ENCODE peak calls at places on chromosomes 3 and 15, in eight cellular contexts. One of them, this sample, is unnamed.

GRCh38 chr3:143478124-143478693 is 358.6 kb downstream of the CHST2 start:
- DNase-seq in heart left ventricle: no peak
- DNase-seq in cardiac fibroblast: no peak
- DNase-seq in thoracic aorta: no peak
- DNase-seq in RWPE2: no peak
- DNase-seq in psoas muscle: no peak
- DNase-seq in Caco-2: no peak
- DNase-seq in fibroblast of the aortic adventitia: no peak
- DNase-seq in this sample: no peak

GRCh38 chr15:63203451-63204090 is 14.2 kb downstream of the RAB8B start:
- DNase-seq in heart left ventricle: no peak
- DNase-seq in cardiac fibroblast: peak
- DNase-seq in thoracic aorta: no peak
- DNase-seq in RWPE2: no peak
- DNase-seq in psoas muscle: no peak
- DNase-seq in Caco-2: no peak
- DNase-seq in fibroblast of the aortic adventitia: no peak
- DNase-seq in this sample: no peak

GRCh38 chr15:89349212-89349558 is 14.6 kb upstream of the POLG start:
- DNase-seq in heart left ventricle: no peak
- DNase-seq in cardiac fibroblast: no peak
- DNase-seq in thoracic aorta: no peak
- DNase-seq in RWPE2: no peak
- DNase-seq in psoas muscle: no peak
- DNase-seq in Caco-2: no peak
- DNase-seq in fibroblast of the aortic adventitia: no peak
- DNase-seq in this sample: no peak

GRCh38 chr15:33963831-33964664 is 4.2 kb upstream of the CHRM5 start:
- DNase-seq in heart left ventricle: no peak
- DNase-seq in cardiac fibroblast: peak
- DNase-seq in thoracic aorta: no peak
- DNase-seq in RWPE2: no peak
- DNase-seq in psoas muscle: no peak
- DNase-seq in Caco-2: no peak
- DNase-seq in fibroblast of the aortic adventitia: peak
- DNase-seq in this sample: no peak

GRCh38 chr15:51751687-51752683 is 588 bp downstream of the TMOD2 start:
- DNase-seq in heart left ventricle: peak
- DNase-seq in cardiac fibroblast: peak
- DNase-seq in thoracic aorta: no peak
- DNase-seq in RWPE2: no peak
- DNase-seq in psoas muscle: peak
- DNase-seq in Caco-2: peak
- DNase-seq in fibroblast of the aortic adventitia: no peak
- DNase-seq in this sample: no peak

GRCh38 chr3:39132096-39133092 is 21.0 kb downstream of the CSRNP1 start:
- DNase-seq in heart left ventricle: no peak
- DNase-seq in cardiac fibroblast: no peak
- DNase-seq in thoracic aorta: no peak
- DNase-seq in RWPE2: no peak
- DNase-seq in psoas muscle: no peak
- DNase-seq in Caco-2: no peak
- DNase-seq in fibroblast of the aortic adventitia: no peak
- DNase-seq in this sample: no peak

GRCh38 chr3:88059380-88060160 is 515 bp downstream of the ZNF654 start:
- DNase-seq in heart left ventricle: no peak
- DNase-seq in cardiac fibroblast: peak
- DNase-seq in thoracic aorta: no peak
- DNase-seq in RWPE2: no peak
- DNase-seq in psoas muscle: no peak
- DNase-seq in Caco-2: no peak
- DNase-seq in fibroblast of the aortic adventitia: peak
- DNase-seq in this sample: peak

GRCh38 chr3:36496734-36497133 is 116.4 kb downstream of the STAC start:
- DNase-seq in heart left ventricle: no peak
- DNase-seq in cardiac fibroblast: peak
- DNase-seq in thoracic aorta: no peak
- DNase-seq in RWPE2: no peak
- DNase-seq in psoas muscle: no peak
- DNase-seq in Caco-2: no peak
- DNase-seq in fibroblast of the aortic adventitia: peak
- DNase-seq in this sample: no peak

GRCh38 chr15:28984421-28985375 is 98.9 kb downstream of the APBA2 start:
- DNase-seq in heart left ventricle: no peak
- DNase-seq in cardiac fibroblast: peak
- DNase-seq in thoracic aorta: no peak
- DNase-seq in RWPE2: no peak
- DNase-seq in psoas muscle: no peak
- DNase-seq in Caco-2: no peak
- DNase-seq in fibroblast of the aortic adventitia: no peak
- DNase-seq in this sample: no peak

GRCh38 chr15:51830279-51830806 is 890 bp downstream of the TMOD3 start:
- DNase-seq in heart left ventricle: peak
- DNase-seq in cardiac fibroblast: peak
- DNase-seq in thoracic aorta: no peak
- DNase-seq in RWPE2: no peak
- DNase-seq in psoas muscle: no peak
- DNase-seq in Caco-2: no peak
- DNase-seq in fibroblast of the aortic adventitia: peak
- DNase-seq in this sample: no peak

GRCh38 chr3:9033867-9034266 is 70.6 kb upstream of the RAD18 start:
- DNase-seq in heart left ventricle: no peak
- DNase-seq in cardiac fibroblast: no peak
- DNase-seq in thoracic aorta: no peak
- DNase-seq in RWPE2: no peak
- DNase-seq in psoas muscle: no peak
- DNase-seq in Caco-2: no peak
- DNase-seq in fibroblast of the aortic adventitia: no peak
- DNase-seq in this sample: no peak

GRCh38 chr3:135966349-135966695 is 794 bp downstream of the PPP2R3A start:
- DNase-seq in heart left ventricle: no peak
- DNase-seq in cardiac fibroblast: peak
- DNase-seq in thoracic aorta: no peak
- DNase-seq in RWPE2: no peak
- DNase-seq in psoas muscle: no peak
- DNase-seq in Caco-2: no peak
- DNase-seq in fibroblast of the aortic adventitia: peak
- DNase-seq in this sample: no peak

GRCh38 chr15:49122541-49123062 is 32.8 kb downstream of the COPS2 start:
- DNase-seq in heart left ventricle: no peak
- DNase-seq in cardiac fibroblast: no peak
- DNase-seq in thoracic aorta: no peak
- DNase-seq in RWPE2: no peak
- DNase-seq in psoas muscle: no peak
- DNase-seq in Caco-2: no peak
- DNase-seq in fibroblast of the aortic adventitia: no peak
- DNase-seq in this sample: no peak

GRCh38 chr3:9500108-9501050 is 53.2 kb downstream of the LHFPL4 start:
- DNase-seq in heart left ventricle: peak
- DNase-seq in cardiac fibroblast: peak
- DNase-seq in thoracic aorta: no peak
- DNase-seq in RWPE2: no peak
- DNase-seq in psoas muscle: peak
- DNase-seq in Caco-2: no peak
- DNase-seq in fibroblast of the aortic adventitia: peak
- DNase-seq in this sample: no peak

GRCh38 chr15:57537072-57537471 is 54.6 kb upstream of the MYZAP start:
- DNase-seq in heart left ventricle: no peak
- DNase-seq in cardiac fibroblast: peak
- DNase-seq in thoracic aorta: peak
- DNase-seq in RWPE2: no peak
- DNase-seq in psoas muscle: peak
- DNase-seq in Caco-2: no peak
- DNase-seq in fibroblast of the aortic adventitia: peak
- DNase-seq in this sample: peak

GRCh38 chr3:7204848-7205156 is 343.9 kb downstream of the GRM7 start:
- DNase-seq in heart left ventricle: no peak
- DNase-seq in cardiac fibroblast: no peak
- DNase-seq in thoracic aorta: no peak
- DNase-seq in RWPE2: no peak
- DNase-seq in psoas muscle: no peak
- DNase-seq in Caco-2: no peak
- DNase-seq in fibroblast of the aortic adventitia: no peak
- DNase-seq in this sample: no peak

GRCh38 chr3:77169844-77170243 is 129.9 kb downstream of the ROBO2 start:
- DNase-seq in heart left ventricle: no peak
- DNase-seq in cardiac fibroblast: no peak
- DNase-seq in thoracic aorta: no peak
- DNase-seq in RWPE2: no peak
- DNase-seq in psoas muscle: no peak
- DNase-seq in Caco-2: no peak
- DNase-seq in fibroblast of the aortic adventitia: no peak
- DNase-seq in this sample: no peak

DNA sequence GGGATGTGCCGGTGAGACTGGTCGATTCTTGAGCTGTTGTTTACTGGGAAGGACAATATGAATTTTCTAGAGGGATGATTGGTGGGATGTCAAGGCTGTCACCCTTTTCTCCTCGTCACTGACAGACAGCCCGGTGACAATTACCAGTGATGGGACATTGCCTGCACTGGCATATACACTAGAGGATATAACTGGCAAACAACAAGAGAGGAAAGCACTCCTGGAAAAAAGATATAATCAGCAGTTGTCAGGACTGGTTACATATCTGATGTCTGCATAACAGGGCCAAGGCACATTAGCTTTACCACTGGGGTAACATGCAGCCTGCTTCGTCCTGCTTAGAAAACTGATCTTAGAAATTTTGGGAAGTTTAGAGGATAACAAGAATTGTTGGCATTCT is 131.1 kb downstream of the ROBO2 start:
- DNase-seq in heart left ventricle: no peak
- DNase-seq in cardiac fibroblast: no peak
- DNase-seq in thoracic aorta: no peak
- DNase-seq in RWPE2: no peak
- DNase-seq in psoas muscle: no peak
- DNase-seq in Caco-2: no peak
- DNase-seq in fibroblast of the aortic adventitia: no peak
- DNase-seq in this sample: no peak
- H3K4me3 ChIP-seq in heart left ventricle: no peak
- H3K4me3 ChIP-seq in cardiac fibroblast: no peak
- H3K4me3 ChIP-seq in thoracic aorta: no peak
- H3K4me3 ChIP-seq in RWPE2: no peak
- H3K4me3 ChIP-seq in psoas muscle: no peak
- H3K4me3 ChIP-seq in Caco-2: no peak
- H3K4me3 ChIP-seq in fibroblast of the aortic adventitia: no peak
- H3K4me3 ChIP-seq in this sample: no peak

DNA sequence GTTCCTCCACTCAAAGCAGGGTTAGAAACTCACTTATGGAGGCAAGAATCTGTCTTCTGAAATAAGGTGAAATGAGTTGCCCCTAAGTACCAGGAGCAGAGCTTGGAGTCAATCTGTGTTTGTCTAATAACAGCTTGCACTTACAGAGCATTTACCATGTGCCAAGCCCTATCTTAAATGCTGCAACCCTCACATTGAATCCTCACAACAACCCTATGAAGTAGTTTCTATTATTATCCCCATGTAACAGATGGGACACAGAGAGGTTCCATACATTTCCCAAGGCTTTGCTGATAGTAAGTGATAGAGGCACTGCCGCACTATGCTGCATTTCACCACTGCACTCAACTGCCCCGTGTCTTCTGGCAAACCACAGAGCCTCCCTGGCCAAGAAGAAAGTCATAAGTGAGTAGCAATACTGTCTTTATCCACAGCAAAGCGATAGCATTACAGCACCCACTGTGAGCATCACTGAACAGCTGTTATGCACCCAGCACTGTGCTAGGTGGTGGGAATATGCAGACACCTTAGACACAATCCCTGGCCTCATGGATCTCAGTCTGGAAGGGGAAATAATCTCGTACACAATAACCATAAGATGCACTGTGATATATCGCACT is 141.5 kb downstream of the SSR3 start:
- DNase-seq in heart left ventricle: no peak
- DNase-seq in cardiac fibroblast: no peak
- DNase-seq in thoracic aorta: no peak
- DNase-seq in RWPE2: no peak
- DNase-seq in psoas muscle: no peak
- DNase-seq in Caco-2: no peak
- DNase-seq in fibroblast of the aortic adventitia: no peak
- DNase-seq in this sample: no peak
- H3K4me3 ChIP-seq in heart left ventricle: no peak
- H3K4me3 ChIP-seq in cardiac fibroblast: no peak
- H3K4me3 ChIP-seq in thoracic aorta: no peak
- H3K4me3 ChIP-seq in RWPE2: no peak
- H3K4me3 ChIP-seq in psoas muscle: no peak
- H3K4me3 ChIP-seq in Caco-2: no peak
- H3K4me3 ChIP-seq in fibroblast of the aortic adventitia: no peak
- H3K4me3 ChIP-seq in this sample: no peak

GRCh38 chr3:5194341-5194740 is 6.8 kb downstream of the EDEM1 start:
- DNase-seq in heart left ventricle: no peak
- DNase-seq in cardiac fibroblast: no peak
- DNase-seq in thoracic aorta: no peak
- DNase-seq in RWPE2: no peak
- DNase-seq in psoas muscle: no peak
- DNase-seq in Caco-2: no peak
- DNase-seq in fibroblast of the aortic adventitia: no peak
- DNase-seq in this sample: no peak
- H3K4me3 ChIP-seq in heart left ventricle: no peak
- H3K4me3 ChIP-seq in cardiac fibroblast: no peak
- H3K4me3 ChIP-seq in thoracic aorta: no peak
- H3K4me3 ChIP-seq in RWPE2: no peak
- H3K4me3 ChIP-seq in psoas muscle: no peak
- H3K4me3 ChIP-seq in Caco-2: no peak
- H3K4me3 ChIP-seq in fibroblast of the aortic adventitia: no peak
- H3K4me3 ChIP-seq in this sample: no peak

GRCh38 chr3:69688400-69688799 is 50.9 kb upstream of the MITF start:
- DNase-seq in heart left ventricle: no peak
- DNase-seq in cardiac fibroblast: no peak
- DNase-seq in thoracic aorta: no peak
- DNase-seq in RWPE2: no peak
- DNase-seq in psoas muscle: no peak
- DNase-seq in Caco-2: no peak
- DNase-seq in fibroblast of the aortic adventitia: no peak
- DNase-seq in this sample: no peak

GRCh38 chr3:69684309-69684981 is 54.8 kb upstream of the MITF start:
- DNase-seq in heart left ventricle: no peak
- DNase-seq in cardiac fibroblast: no peak
- DNase-seq in thoracic aorta: no peak
- DNase-seq in RWPE2: no peak
- DNase-seq in psoas muscle: no peak
- DNase-seq in Caco-2: no peak
- DNase-seq in fibroblast of the aortic adventitia: no peak
- DNase-seq in this sample: no peak

DNA sequence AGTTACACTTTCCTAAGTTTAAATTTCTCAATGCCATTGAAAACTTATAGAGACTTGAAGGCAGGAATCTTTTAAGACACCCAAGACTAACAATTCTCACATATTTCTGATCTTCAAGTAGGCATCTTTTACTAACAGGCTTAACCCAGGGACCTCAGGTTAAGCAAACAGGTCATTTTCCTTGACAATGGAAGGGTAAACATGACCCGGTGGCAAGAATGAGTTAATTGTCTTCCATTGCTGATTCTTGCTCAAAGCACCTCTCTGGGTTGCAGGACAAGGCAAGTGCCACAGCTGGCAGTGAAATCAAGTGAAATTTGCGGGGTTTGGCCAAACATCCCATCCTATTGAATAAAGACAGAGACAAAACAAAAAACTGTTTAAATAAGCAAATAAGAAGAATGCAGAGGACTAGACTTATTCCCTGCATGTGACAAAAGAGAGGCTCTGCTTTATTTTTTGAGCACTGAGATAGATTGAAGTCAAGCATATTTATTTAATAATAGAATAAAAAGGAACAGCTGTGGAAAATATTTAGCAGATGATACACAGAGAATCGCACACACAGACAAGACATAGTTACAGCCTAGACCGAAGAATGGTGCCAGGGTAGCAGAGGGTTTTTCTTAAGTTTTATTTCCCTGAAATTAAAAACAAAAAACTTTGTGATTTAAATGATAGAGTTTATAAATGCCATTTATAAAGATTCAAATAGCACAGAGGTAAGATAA is 56.0 kb upstream of the MITF start:
- DNase-seq in heart left ventricle: no peak
- DNase-seq in cardiac fibroblast: no peak
- DNase-seq in thoracic aorta: no peak
- DNase-seq in RWPE2: no peak
- DNase-seq in psoas muscle: no peak
- DNase-seq in Caco-2: no peak
- DNase-seq in fibroblast of the aortic adventitia: no peak
- DNase-seq in this sample: no peak
- H3K4me3 ChIP-seq in heart left ventricle: no peak
- H3K4me3 ChIP-seq in cardiac fibroblast: no peak
- H3K4me3 ChIP-seq in thoracic aorta: no peak
- H3K4me3 ChIP-seq in RWPE2: no peak
- H3K4me3 ChIP-seq in psoas muscle: no peak
- H3K4me3 ChIP-seq in Caco-2: no peak
- H3K4me3 ChIP-seq in fibroblast of the aortic adventitia: no peak
- H3K4me3 ChIP-seq in this sample: no peak

This sample was measured in coronary artery.